ENCODE peak calls at places on chromosomes 11 and 22, in ten cellular contexts. U, E, Y, B, F, T, V, W, K and X are unnamed samples.

GRCh38 chr11:73907191-73907590 is 30.4 kb downstream of the PAAF1 start:
- DNase-seq in W (no peak), V (no peak), B (peak), F (peak), T (no peak), E (peak), U (no peak), Y (no peak), K (no peak), X (peak)

GRCh38 chr11:134606251-134606650 is 194.2 kb upstream of the B3GAT1 start:
- DNase-seq in E (no peak), K (no peak), F (no peak), Y (no peak), U (no peak), B (no peak), W (no peak), V (no peak), T (no peak), X (no peak)

GRCh38 chr22:33519974-33520903 is 400.0 kb downstream of the LARGE1 start:
- DNase-seq in Y (no peak), T (no peak), B (no peak), K (no peak), U (no peak), F (no peak), V (no peak), W (no peak), E (no peak), X (no peak)

GRCh38 chr11:85182437-85183109 is 444.6 kb downstream of the DLG2 start:
- DNase-seq in E (peak), B (no peak), T (no peak), W (no peak), Y (no peak), F (peak), U (no peak), V (no peak), K (no peak), X (no peak)

GRCh38 chr11:104054911-104055529 is 18.6 kb downstream of the DDI1 start:
- DNase-seq in T (no peak), F (no peak), V (no peak), Y (no peak), K (no peak), E (no peak), W (no peak), B (no peak), U (no peak), X (no peak)

GRCh38 chr11:40877256-40877655 is 582.2 kb downstream of the LRRC4C start:
- DNase-seq in T (no peak), F (no peak), U (no peak), Y (no peak), K (no peak), V (no peak), E (no peak), B (no peak), W (no peak), X (peak)

GRCh38 chr11:58958500-58958899 is 19.2 kb downstream of the GLYATL1 start:
- DNase-seq in E (peak), B (peak), V (peak), U (no peak), T (peak), K (no peak), Y (no peak), W (peak), F (peak), X (no peak)

GRCh38 chr22:19042285-19043110 is 79.7 kb downstream of the DGCR2 start:
- DNase-seq in Y (no peak), F (no peak), W (no peak), E (no peak), B (peak), K (peak), V (peak), T (no peak), U (no peak), X (no peak)

GRCh38 chr11:70611890-70612289 is 213.6 kb downstream of the CTTN start:
- DNase-seq in Y (no peak), B (no peak), F (no peak), T (no peak), K (no peak), U (no peak), W (no peak), V (no peak), E (no peak), X (no peak)

GRCh38 chr11:76173663-76174062 is 32.6 kb downstream of the WNT11 start:
- DNase-seq in E (no peak), V (no peak), B (no peak), Y (no peak), K (no peak), F (no peak), W (no peak), U (no peak), T (no peak), X (no peak)

GRCh38 chr22:30423296-30423958 is 2.1 kb upstream of the MTFP1 start:
- DNase-seq in K (peak), W (no peak), B (peak), E (peak), Y (no peak), U (peak), V (peak), T (no peak), F (no peak), X (no peak)

GRCh38 chr11:88464528-88464927 is 127.0 kb upstream of the CTSC start:
- DNase-seq in T (no peak), K (no peak), W (no peak), E (no peak), V (no peak), F (no peak), U (no peak), B (no peak), Y (no peak), X (no peak)

GRCh38 chr11:103609117-103610066 is 427.0 kb upstream of the DDI1 start:
- DNase-seq in W (peak), B (no peak), K (no peak), F (peak), U (no peak), V (no peak), T (no peak), E (peak), Y (no peak), X (peak)

GRCh38 chr11:46692450-46692849 is 8.0 kb downstream of the ARHGAP1 start:
- DNase-seq in Y (no peak), E (no peak), B (no peak), W (no peak), K (no peak), T (no peak), F (no peak), V (no peak), U (no peak), X (no peak)

GRCh38 chr11:102831709-102832492 is 11.5 kb downstream of the MMP3 start:
- DNase-seq in F (no peak), T (no peak), U (no peak), K (no peak), B (no peak), Y (no peak), V (no peak), W (no peak), E (no peak), X (no peak)

GRCh38 chr11:100876826-100877545 is 189.9 kb downstream of the ARHGAP42 start:
- DNase-seq in E (peak), F (no peak), K (no peak), V (no peak), W (peak), B (no peak), U (no peak), Y (no peak), T (no peak), X (peak)

GRCh38 chr11:116703421-116703820 is 69.4 kb downstream of the BUD13 start:
- DNase-seq in T (no peak), F (no peak), E (no peak), K (peak), V (no peak), Y (no peak), U (no peak), B (no peak), W (no peak), X (no peak)

GRCh38 chr11:72425053-72425980 is 9.0 kb downstream of the CLPB start:
- DNase-seq in E (no peak), B (no peak), U (no peak), W (no peak), K (peak), F (no peak), T (no peak), V (no peak), Y (no peak), X (no peak)

GRCh38 chr11:76232026-76232665 is 25.8 kb upstream of the WNT11 start:
- DNase-seq in Y (no peak), W (no peak), V (no peak), U (no peak), K (no peak), T (no peak), F (no peak), B (no peak), E (no peak), X (no peak)

GRCh38 chr11:46489668-46490560 is 98.3 kb upstream of the CHRM4 start:
- DNase-seq in B (no peak), K (no peak), T (no peak), U (no peak), W (peak), Y (no peak), V (no peak), E (peak), F (peak), X (no peak)

GRCh38 chr11:73245461-73245860 is 26.7 kb upstream of the P2RY6 start:
- DNase-seq in T (no peak), V (no peak), E (no peak), W (no peak), F (no peak), K (peak), Y (peak), B (no peak), U (no peak), X (no peak)

GRCh38 chr11:97722721-97723120 is 1298.0 kb upstream of the CNTN5 start:
- DNase-seq in T (no peak), K (no peak), Y (no peak), B (no peak), W (no peak), V (no peak), U (no peak), E (no peak), F (no peak), X (no peak)

GRCh38 chr11:111395081-111395480 is 16.0 kb upstream of the POU2AF1 start:
- DNase-seq in F (no peak), Y (no peak), K (no peak), E (no peak), U (no peak), V (no peak), B (no peak), T (peak), W (no peak), X (no peak)

GRCh38 chr11:2807801-2808241 is 77.8 kb downstream of the CDKN1C start:
- DNase-seq in K (peak), F (no peak), B (peak), Y (peak), W (no peak), T (peak), U (peak), E (no peak), V (peak), X (no peak)

GRCh38 chr22:47474895-47475294 is 712.4 kb downstream of the TBC1D22A start:
- DNase-seq in F (no peak), W (no peak), Y (no peak), T (no peak), V (no peak), B (no peak), E (no peak), U (no peak), K (no peak), X (no peak)

GRCh38 chr11:2691355-2691761 is 8.4 kb downstream of the KCNQ1OT1 start:
- DNase-seq in F (no peak), E (no peak), K (peak), W (no peak), V (peak), U (peak), Y (no peak), B (no peak), T (peak), X (no peak)

GRCh38 chr11:114448749-114449484 is 9.7 kb downstream of the REXO2 start:
- DNase-seq in B (no peak), V (no peak), Y (no peak), W (no peak), K (no peak), E (no peak), F (no peak), U (no peak), T (no peak), X (no peak)

GRCh38 chr11:119863811-119864601 is 135.0 kb upstream of the NECTIN1 start:
- DNase-seq in B (no peak), W (no peak), T (no peak), U (no peak), E (no peak), V (no peak), F (no peak), K (no peak), Y (no peak), X (no peak)

GRCh38 chr11:23585700-23586099 is 725.4 kb upstream of the CCDC179 start:
- DNase-seq in F (no peak), Y (no peak), K (no peak), U (no peak), V (no peak), E (no peak), T (no peak), W (no peak), B (no peak), X (no peak)

GRCh38 chr22:42863349-42863911 is 6.4 kb upstream of the ARFGAP3 start:
- DNase-seq in E (peak), U (no peak), F (peak), K (no peak), V (no peak), T (no peak), W (peak), B (no peak), Y (no peak), X (no peak)

GRCh38 chr11:19792510-19792909 is 79.9 kb downstream of the NAV2 start:
- DNase-seq in Y (no peak), K (no peak), F (no peak), V (no peak), W (no peak), U (no peak), E (no peak), B (no peak), T (no peak), X (no peak)

GRCh38 chr22:45511847-45512261 is 9.2 kb downstream of the FBLN1 start:
- DNase-seq in V (no peak), W (no peak), F (no peak), E (no peak), Y (peak), T (peak), U (no peak), K (peak), B (peak), X (no peak)

GRCh38 chr11:92457250-92457649 is 232.6 kb downstream of the FAT3 start:
- DNase-seq in E (no peak), K (no peak), T (no peak), U (no peak), F (no peak), B (no peak), Y (no peak), V (no peak), W (no peak), X (no peak)

GRCh38 chr11:14673824-14674432 is 30.3 kb downstream of the PDE3B start:
- DNase-seq in Y (no peak), V (no peak), W (no peak), E (no peak), F (no peak), K (no peak), B (no peak), T (no peak), U (no peak), X (no peak)

GRCh38 chr11:14669499-14669898 is 25.9 kb downstream of the PDE3B start:
- DNase-seq in V (no peak), E (no peak), K (no peak), T (no peak), W (no peak), Y (no peak), F (no peak), U (no peak), B (no peak), X (no peak)

GRCh38 chr11:14676068-14676467 is 32.5 kb downstream of the PDE3B start:
- DNase-seq in K (no peak), F (no peak), U (no peak), W (no peak), E (no peak), Y (no peak), V (no peak), B (no peak), T (no peak), X (no peak)

GRCh38 chr11:14669958-14670357 is 26.4 kb downstream of the PDE3B start:
- DNase-seq in B (no peak), V (no peak), Y (no peak), W (no peak), F (no peak), U (no peak), K (no peak), E (no peak), T (no peak), X (no peak)

DNA sequence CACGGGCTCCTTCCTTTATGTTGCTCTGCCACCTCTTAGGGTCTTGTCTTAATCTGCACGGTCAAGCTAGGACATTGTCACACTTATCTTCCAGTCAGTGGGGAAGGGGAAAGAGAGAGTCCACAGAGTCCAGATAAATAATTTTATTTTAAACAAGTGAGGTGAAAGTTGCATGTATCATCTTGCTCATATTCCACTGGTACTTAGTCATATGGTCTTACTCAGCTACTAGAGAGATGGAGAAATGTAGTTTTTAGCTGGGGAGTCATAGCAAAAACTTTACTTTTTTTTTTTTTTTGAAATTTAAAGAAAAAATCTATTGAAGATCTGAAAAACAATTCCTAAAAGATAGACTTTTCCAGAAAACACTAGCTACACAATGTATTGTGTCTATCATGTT is 29.0 kb downstream of the PDE3B start:
- DNase-seq in B (no peak), T (no peak), K (no peak), F (no peak), U (no peak), W (no peak), E (no peak), Y (no peak), V (no peak), X (no peak)
- TF ChIP-seq POLR2A in B (no peak), T (no peak), K (no peak), F (no peak), U (no peak), W (no peak), E (no peak), Y (no peak), V (no peak), X (no peak)

GRCh38 chr11:3822312-3822711 is 14.0 kb downstream of the PGAP2 start:
- DNase-seq in K (no peak), Y (no peak), E (no peak), T (no peak), W (no peak), F (no peak), V (no peak), B (peak), U (no peak), X (no peak)
- TF ChIP-seq POLR2A in K (no peak), Y (no peak), E (no peak), T (no peak), W (no peak), F (no peak), V (no peak), B (no peak), U (no peak), X (no peak)

DNA sequence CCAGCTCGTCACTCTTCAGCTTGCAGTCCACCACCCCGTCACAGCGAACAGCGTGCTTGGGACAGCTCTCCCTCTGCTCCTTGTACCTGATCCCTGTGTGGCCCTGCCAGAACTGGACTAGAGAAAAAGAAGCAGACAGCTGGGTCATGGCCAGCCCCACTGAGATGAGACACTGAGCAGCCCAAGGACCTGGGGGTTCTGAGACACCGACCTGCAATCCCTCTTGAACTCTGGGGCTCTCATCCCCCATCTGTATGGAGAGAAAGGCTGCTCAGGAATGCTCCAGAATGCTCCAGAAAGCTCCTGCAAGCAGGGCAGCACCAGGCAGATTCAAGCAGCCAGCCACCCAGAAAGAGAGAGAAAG is 14.8 kb downstream of the TMPRSS13 start:
- DNase-seq in V (peak), Y (no peak), W (no peak), B (no peak), K (peak), E (no peak), T (no peak), F (no peak), U (peak), X (no peak)
- TF ChIP-seq POLR2A in V (no peak), Y (no peak), W (no peak), B (no peak), K (no peak), E (no peak), T (no peak), F (no peak), U (no peak), X (no peak)

DNA sequence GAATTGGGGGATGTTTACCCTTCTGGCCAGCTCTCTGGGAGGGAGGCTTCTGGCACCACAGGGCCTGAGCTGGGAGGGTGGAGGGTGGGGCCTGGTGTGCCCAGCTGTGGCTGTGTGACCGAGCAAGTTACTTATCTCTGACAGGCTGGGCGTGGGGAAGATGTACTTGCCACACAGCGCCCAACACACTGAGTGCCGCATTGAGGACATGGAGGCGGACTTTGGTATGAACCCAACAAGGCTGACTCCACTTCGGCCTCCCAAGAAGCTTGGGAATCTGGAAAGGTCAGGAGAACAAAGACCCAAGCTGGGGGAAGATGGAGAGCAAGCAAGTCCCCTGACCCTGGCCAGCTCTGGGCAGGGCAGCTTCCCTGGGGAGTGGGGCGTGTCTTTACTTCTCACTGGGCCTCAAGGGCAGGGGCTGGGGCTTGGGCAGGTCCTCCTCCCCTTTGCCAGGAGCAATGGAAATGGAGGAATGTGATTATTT is 2.4 kb upstream of the MGAT3 start:
- DNase-seq in E (peak), T (no peak), F (no peak), W (no peak), B (no peak), Y (no peak), U (no peak), V (no peak), K (no peak), X (no peak)
- TF ChIP-seq POLR2A in E (no peak), T (no peak), F (no peak), W (no peak), B (no peak), Y (no peak), U (no peak), V (no peak), K (no peak), X (no peak)

GRCh38 chr22:41092847-41093371 is 517 bp downstream of the EP300 start:
- DNase-seq in Y (no peak), V (no peak), K (no peak), U (peak), B (peak), F (no peak), T (peak), W (peak), E (peak), X (peak)
- TF ChIP-seq POLR2A in Y (no peak), V (no peak), K (no peak), U (no peak), B (no peak), F (no peak), T (no peak), W (no peak), E (no peak), X (no peak)

GRCh38 chr11:67438121-67438902 is 830 bp upstream of the PTPRCAP start:
- DNase-seq in K (no peak), W (no peak), V (no peak), E (no peak), B (no peak), T (no peak), F (no peak), Y (peak), U (peak), X (no peak)

GRCh38 chr11:67435727-67436458 is 1.6 kb downstream of the PTPRCAP start:
- DNase-seq in V (no peak), W (no peak), E (no peak), U (no peak), Y (no peak), B (no peak), T (no peak), K (no peak), F (no peak), X (no peak)

GRCh38 chr11:67435031-67435726 is 2.3 kb downstream of the PTPRCAP start:
- DNase-seq in Y (no peak), K (no peak), U (no peak), F (no peak), T (no peak), V (no peak), E (no peak), B (no peak), W (no peak), X (no peak)

GRCh38 chr11:67437082-67437821 is at the start of gene PTPRCAP:
- DNase-seq in K (no peak), B (no peak), V (no peak), T (no peak), U (peak), W (no peak), E (no peak), F (no peak), Y (peak), X (no peak)

DNA sequence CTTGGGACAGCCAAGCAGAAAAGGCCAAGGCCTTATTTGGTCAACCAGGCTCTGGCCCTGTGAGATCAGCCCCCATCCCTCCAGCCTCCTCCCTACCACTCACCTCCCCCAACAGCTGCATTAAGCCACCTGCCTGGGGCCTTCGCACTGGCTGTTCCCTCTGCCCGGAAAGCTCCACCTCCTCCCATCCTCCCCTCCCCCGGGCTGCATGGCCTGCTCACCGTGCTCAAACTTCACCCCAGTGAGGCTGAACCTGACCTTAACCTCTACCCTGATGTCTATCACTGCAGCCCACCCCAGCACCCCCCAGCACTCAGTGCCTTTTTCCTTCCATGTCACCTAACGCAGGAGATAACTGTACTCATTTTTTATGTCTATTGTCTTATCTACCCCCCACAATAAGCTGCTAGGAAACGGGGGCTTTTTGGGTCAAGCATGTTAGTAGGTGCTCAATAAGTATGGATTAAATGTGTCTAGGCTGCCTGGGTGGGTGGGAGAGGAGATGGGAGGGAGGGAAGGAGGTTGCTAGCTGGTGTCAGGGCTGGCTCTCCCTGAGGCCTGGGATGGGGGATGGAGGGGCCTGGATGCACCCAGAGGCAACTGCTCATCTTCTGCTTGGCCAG is 912 bp downstream of the PTPRCAP start:
- DNase-seq in T (no peak), F (no peak), K (no peak), E (no peak), W (no peak), U (no peak), Y (no peak), V (no peak), B (no peak), X (no peak)
- TF ChIP-seq POLR2A in T (no peak), F (no peak), K (no peak), E (no peak), W (no peak), U (no peak), Y (no peak), V (no peak), B (no peak), X (no peak)